ENCODE peak calls at places on chromosomes 3 and 15, in six cellular contexts. R, F, Z, E, B and H are unnamed samples.
A peak's percentile ranks its signal among the peaks of the same experiment; 100 is the strongest.

GRCh38 chr3:66495633-66496032 is 5.2 kb downstream of the LRIG1 start:
- DNase-seq in R (no peak), F (no peak), Z (no peak), E (no peak), B (no peak), H (no peak)

GRCh38 chr3:12985148-12985547 is 88.1 kb downstream of the IQSEC1 start:
- DNase-seq in R (no peak), F (peak; percentile 50), Z (no peak), E (no peak), B (no peak), H (no peak)

GRCh38 chr3:50532062-50532705 is 28.8 kb upstream of the CACNA2D2 start:
- DNase-seq in R (no peak), F (no peak), Z (no peak), E (no peak), B (no peak), H (no peak)

GRCh38 chr15:89494941-89495637 is 1.3 kb downstream of the RHCG start:
- DNase-seq in R (no peak), F (peak; percentile 59), Z (no peak), E (peak; percentile 66), B (no peak), H (peak; percentile 73)

GRCh38 chr15:26235148-26235769 is 372.1 kb upstream of the ATP10A start:
- DNase-seq in R (no peak), F (no peak), Z (no peak), E (no peak), B (no peak), H (no peak)

GRCh38 chr3:143124683-143125520 is 5.3 kb downstream of the CHST2 start:
- DNase-seq in R (peak; percentile 20), F (no peak), Z (no peak), E (no peak), B (no peak), H (no peak)

GRCh38 chr3:16502347-16502908 is 11.1 kb downstream of the RFTN1 start:
- DNase-seq in R (no peak), F (no peak), Z (no peak), E (no peak), B (no peak), H (no peak)

GRCh38 chr3:65535260-65535659 is 503.5 kb downstream of the MAGI1 start:
- DNase-seq in R (no peak), F (no peak), Z (no peak), E (no peak), B (no peak), H (no peak)

GRCh38 chr3:142889263-142890014 is 556 bp upstream of the PCOLCE2 start:
- DNase-seq in R (no peak), F (no peak), Z (no peak), E (no peak), B (no peak), H (no peak)

GRCh38 chr3:195185574-195185973 is 85.4 kb downstream of the XXYLT1 start:
- DNase-seq in R (no peak), F (peak; percentile 66), Z (no peak), E (no peak), B (no peak), H (no peak)

GRCh38 chr15:31364301-31365031 is 37.8 kb downstream of the KLF13 start:
- DNase-seq in R (no peak), F (peak; percentile 64), Z (no peak), E (no peak), B (peak; percentile 62), H (peak; percentile 24)

GRCh38 chr3:115146032-115146417 is 1.1 kb downstream of the ZBTB20 start:
- DNase-seq in R (peak; percentile 60), F (no peak), Z (no peak), E (peak; percentile 18), B (peak; percentile 34), H (no peak)

GRCh38 chr15:47908950-47909670 is 191.8 kb downstream of the SEMA6D start:
- DNase-seq in R (no peak), F (no peak), Z (no peak), E (no peak), B (no peak), H (no peak)

GRCh38 chr15:85753261-85753660 is 41.5 kb downstream of the KLHL25 start:
- DNase-seq in R (no peak), F (no peak), Z (no peak), E (no peak), B (no peak), H (no peak)

GRCh38 chr3:151895881-151896661 is 22.6 kb downstream of the SUCNR1 start:
- DNase-seq in R (no peak), F (no peak), Z (no peak), E (no peak), B (no peak), H (no peak)

GRCh38 chr3:3200632-3201212 is 21.2 kb upstream of the CRBN start:
- DNase-seq in R (peak; percentile 28), F (no peak), Z (peak; percentile 54), E (peak; percentile 24), B (peak; percentile 45), H (no peak)

GRCh38 chr3:47370887-47371697 is 9.7 kb upstream of the PTPN23 start:
- DNase-seq in R (peak; percentile 7), F (no peak), Z (no peak), E (peak; percentile 84), B (peak; percentile 37), H (no peak)